ENCODE peak calls at places on chromosomes 12 and 14, in seven cellular contexts. N is PC-9, X is psoas muscle, R is fibroblast of lung, U is HCT116, T is gastrocnemius medialis, J is stomach. L is an unnamed sample. For H3K36me3, the result is how much of the 10 kb centered on the place peaks cover.

GRCh38 chr14:31582286-31582691 is 21.1 kb downstream of the NUBPL start:
- DNase-seq in T (no peak), J (no peak), R (peak), N (no peak), U (no peak), X (no peak), L (no peak)

GRCh38 chr12:56728139-56728861 is 3.2 kb upstream of the NACA start:
- DNase-seq in U (no peak), T (no peak), J (no peak), N (no peak), R (no peak), X (no peak), L (no peak)

GRCh38 chr14:35287481-35288013 is 4.6 kb upstream of the PSMA6 start:
- DNase-seq in T (no peak), X (no peak), J (peak), R (peak), U (no peak), N (no peak), L (no peak)

GRCh38 chr12:5507536-5507935 is 75.6 kb downstream of the NTF3 start:
- DNase-seq in T (no peak), X (no peak), N (no peak), R (peak), J (no peak), U (no peak), L (no peak)

GRCh38 chr14:104195854-104196253 is 57.5 kb downstream of the KIF26A start:
- DNase-seq in X (no peak), R (no peak), U (no peak), N (no peak), T (no peak), J (no peak), L (no peak)

GRCh38 chr14:76305474-76305826 is 70.5 kb upstream of the ESRRB start:
- DNase-seq in R (no peak), N (no peak), U (no peak), T (no peak), J (peak), X (no peak), L (no peak)

GRCh38 chr12:92466391-92467305 is 236.1 kb upstream of the PLEKHG7 start:
- DNase-seq in U (no peak), J (no peak), X (peak), T (peak), R (peak), N (no peak), L (no peak)

GRCh38 chr12:1518763-1519516 is 75.4 kb downstream of the FBXL14 start:
- DNase-seq in J (no peak), X (no peak), T (no peak), U (peak), R (peak), N (peak), L (peak)

GRCh38 chr12:6200266-6201198 is at the start of gene CD9:
- DNase-seq in U (peak), T (no peak), N (peak), J (peak), X (peak), R (no peak), L (no peak)

GRCh38 chr12:10069099-10069498 is 29.7 kb downstream of the CLEC1A start:
- DNase-seq in U (no peak), R (peak), J (no peak), N (no peak), T (no peak), X (no peak), L (no peak)

GRCh38 chr12:23060161-23060560 is 435.2 kb downstream of the ETNK1 start:
- DNase-seq in N (no peak), U (no peak), R (no peak), X (no peak), J (no peak), T (no peak), L (no peak)

GRCh38 chr12:23057571-23057970 is 432.6 kb downstream of the ETNK1 start:
- DNase-seq in X (no peak), U (no peak), N (no peak), J (no peak), R (no peak), T (no peak), L (no peak)

GRCh38 chr12:23049180-23049579 is 424.2 kb downstream of the ETNK1 start:
- DNase-seq in J (no peak), T (no peak), U (no peak), R (peak), N (no peak), X (no peak), L (no peak)

GRCh38 chr12:23055004-23055403 is 430.0 kb downstream of the ETNK1 start:
- DNase-seq in J (no peak), U (peak), R (peak), T (no peak), X (no peak), N (no peak), L (no peak)
- TF ChIP-seq CTCF in J (no peak), U (peak), R (no peak), T (no peak), X (no peak), N (peak), L (peak)

DNA sequence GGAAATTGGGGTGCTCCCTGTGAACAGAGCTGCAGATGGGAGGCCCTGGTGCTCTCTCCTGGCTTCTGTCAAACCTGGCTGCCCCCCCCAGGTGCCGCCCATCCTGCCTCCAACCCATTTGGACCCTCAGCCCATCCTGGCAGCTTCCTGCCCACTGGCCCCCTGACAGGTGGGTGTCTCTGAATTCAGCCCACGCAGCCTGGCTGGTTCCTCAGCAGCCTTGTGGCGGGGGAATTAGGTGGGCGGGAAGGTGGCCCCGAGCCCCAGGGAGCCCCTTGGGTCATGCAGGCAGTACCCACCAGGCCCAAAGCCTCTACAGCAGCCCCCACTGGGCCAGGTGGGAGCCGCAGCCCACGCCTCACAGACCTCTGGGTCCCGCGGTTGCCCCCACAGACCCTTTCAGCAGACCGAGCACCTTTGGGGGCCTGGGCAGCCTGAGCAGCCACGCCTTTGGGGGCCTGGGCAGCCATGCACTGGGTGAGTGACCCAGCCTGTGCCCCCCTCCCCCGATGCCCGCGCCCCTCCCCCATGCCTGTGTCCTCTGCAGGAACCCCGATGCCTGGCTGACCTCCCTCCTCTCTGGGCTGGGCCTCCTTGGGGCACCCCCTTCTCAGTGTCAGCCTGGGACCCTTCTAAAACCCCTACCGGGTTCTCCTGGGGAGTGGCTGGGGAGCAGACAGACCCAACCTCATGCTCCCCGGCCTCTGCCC is 28.9 kb downstream of the LRCOL1 start:
- DNase-seq in R (no peak), U (no peak), T (no peak), N (no peak), X (no peak), J (no peak), L (no peak)
- H3K36me3 ChIP-seq in R (under half), U (under half), T (under half), N (under half), X (half or more), J (half or more), L (under half)

GRCh38 chr12:124995200-124995961 is 1.9 kb downstream of the BRI3BP start:
- DNase-seq in R (no peak), U (no peak), N (no peak), J (no peak), T (no peak), X (no peak), L (no peak)

GRCh38 chr12:124994435-124994975 is 1.1 kb downstream of the BRI3BP start:
- DNase-seq in R (no peak), J (peak), U (no peak), X (no peak), T (no peak), N (no peak), L (no peak)

GRCh38 chr12:124998705-124999104 is 5.3 kb downstream of the BRI3BP start:
- DNase-seq in R (no peak), X (no peak), J (no peak), U (no peak), T (no peak), N (no peak), L (no peak)

GRCh38 chr12:124992874-124993567 is 424 bp upstream of the BRI3BP start:
- DNase-seq in N (peak), J (peak), X (no peak), T (no peak), R (peak), U (peak), L (peak)

DNA sequence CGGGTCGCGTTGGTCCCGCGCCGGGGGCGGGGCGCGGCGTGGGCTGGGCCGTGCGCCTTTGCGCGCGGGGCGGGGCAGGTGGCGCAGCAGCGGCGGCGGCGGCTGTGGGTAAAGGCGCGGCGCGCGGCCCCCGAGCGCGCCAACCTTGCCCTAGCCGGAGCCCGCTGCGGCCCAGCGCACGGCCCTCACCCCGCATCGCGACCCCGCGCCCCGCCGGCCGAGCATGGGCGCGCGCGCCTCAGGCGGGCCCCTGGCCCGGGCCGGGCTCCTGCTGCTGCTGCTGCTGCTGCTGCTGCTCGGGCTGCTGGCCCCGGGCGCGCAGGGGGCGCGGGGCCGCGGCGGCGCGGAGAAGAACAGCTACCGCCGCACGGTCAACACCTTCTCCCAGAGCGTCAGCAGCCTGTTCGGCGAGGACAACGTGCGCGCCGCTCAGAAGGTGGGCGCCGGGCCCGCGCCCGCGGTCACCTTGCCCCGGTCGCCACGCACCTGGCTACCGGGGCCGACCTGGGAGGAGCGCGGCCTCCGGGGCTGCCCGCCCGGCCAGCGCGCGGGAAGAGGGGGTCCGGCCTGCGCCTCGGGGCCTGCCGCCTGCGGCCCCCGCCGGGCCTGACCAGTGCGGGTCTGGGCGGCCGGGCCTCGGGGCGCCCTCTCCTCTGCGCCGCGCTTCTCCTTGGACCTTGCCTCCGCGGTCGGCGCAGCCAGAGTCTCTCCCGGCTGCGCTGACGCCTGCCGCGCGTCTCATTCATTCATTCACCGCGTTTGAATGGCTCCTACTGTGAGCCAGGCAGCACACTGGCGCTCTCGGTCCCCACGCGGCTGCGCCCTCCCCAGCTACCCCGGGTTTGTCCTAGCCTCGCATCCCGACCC is at the start of gene BRI3BP:
- DNase-seq in U (no peak), R (peak), T (no peak), J (peak), N (no peak), X (peak), L (no peak)
- TF ChIP-seq CTCF in U (no peak), R (no peak), T (no peak), J (no peak), N (no peak), X (no peak), L (no peak)

GRCh38 chr12:124821252-124822200 is 42.1 kb downstream of the SCARB1 start:
- DNase-seq in U (no peak), X (no peak), T (no peak), N (no peak), R (no peak), J (no peak), L (no peak)
- H3K36me3 ChIP-seq in U (under half), X (under half), T (under half), N (under half), R (under half), J (under half), L (under half)

DNA sequence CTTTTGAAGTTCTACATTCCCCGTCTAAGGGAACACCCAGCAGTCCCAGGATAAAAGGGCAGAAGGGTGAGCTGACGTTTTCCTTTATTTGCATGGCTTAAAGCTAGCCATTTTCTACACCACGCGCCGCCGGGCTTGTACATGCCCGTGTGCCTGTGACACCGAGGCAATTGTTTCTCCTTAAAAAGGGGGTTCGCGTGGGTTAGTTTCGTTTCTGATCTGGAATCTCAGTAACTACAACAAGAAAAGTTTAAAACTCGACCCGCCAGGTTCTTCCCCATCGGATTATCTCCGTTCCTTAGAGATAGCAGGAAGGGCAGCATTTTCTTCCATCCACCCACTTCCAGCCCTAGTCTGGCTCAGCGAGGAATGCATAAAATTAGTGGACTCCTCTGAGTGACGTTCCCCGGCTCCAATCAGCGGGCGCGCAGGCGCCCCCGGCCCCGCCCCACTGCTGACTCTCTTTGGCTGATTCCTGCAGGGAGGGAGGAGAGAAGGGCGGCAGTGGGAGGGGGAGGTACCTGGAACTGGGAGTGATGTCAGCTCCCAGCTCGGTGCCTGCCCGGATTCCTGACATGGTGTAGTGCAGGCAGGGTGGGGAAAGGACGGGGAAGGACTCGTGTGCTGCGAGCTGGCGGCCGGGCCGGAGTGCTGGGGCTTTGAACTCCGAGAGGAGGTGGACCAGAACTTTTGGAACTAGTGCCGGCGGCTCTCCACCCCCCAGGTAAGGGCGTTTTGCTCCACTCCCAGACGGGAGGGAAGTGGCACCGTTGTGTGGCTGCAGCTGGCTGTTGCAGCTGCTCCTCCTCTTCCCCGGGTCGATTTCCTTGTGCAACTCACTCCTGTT is at the start of gene PPFIBP1:
- DNase-seq in T (peak), X (peak), J (peak), U (peak), R (peak), N (peak), L (peak)
- TF ChIP-seq CTCF in T (no peak), X (peak), J (no peak), U (no peak), R (no peak), N (no peak), L (peak)

L was measured in kidney epithelial cell.